ENCODE peak calls at places on chromosome 12, in ten cellular contexts. F is stomach, N is sigmoid colon, Y is HCT116, W is A549, H is uterus, J is adrenal gland, T is body of pancreas, U is breast epithelium, L is spleen. C is an unnamed sample.

GRCh38 chr12:124123432-124124015 is 150.5 kb downstream of the ZNF664 start:
- DNase-seq in F (no peak), N (no peak), Y (no peak), W (no peak), H (no peak), J (no peak), T (no peak), U (no peak), L (no peak), C (no peak)

GRCh38 chr12:29066061-29066588 is 83.0 kb upstream of the FAR2 start:
- DNase-seq in F (no peak), N (peak), Y (peak), W (no peak), H (no peak), J (no peak), T (no peak), U (no peak), L (no peak), C (no peak)

GRCh38 chr12:47990351-47991105 is 13.7 kb downstream of the COL2A1 start:
- DNase-seq in F (no peak), N (peak), Y (no peak), W (no peak), H (no peak), J (no peak), T (no peak), U (peak), L (peak), C (no peak)

GRCh38 chr12:103444983-103445382 is 50.8 kb downstream of the C12orf42 start:
- DNase-seq in F (no peak), N (no peak), Y (no peak), W (no peak), H (no peak), J (no peak), T (no peak), U (no peak), L (no peak), C (no peak)

GRCh38 chr12:2959194-2959507 is at the start of gene TEAD4:
- DNase-seq in F (peak), N (peak), Y (peak), W (peak), H (peak), J (peak), T (peak), U (no peak), L (no peak), C (no peak)

GRCh38 chr12:93025145-93026103 is 96.3 kb upstream of the EEA1 start:
- DNase-seq in F (no peak), N (no peak), Y (peak), W (peak), H (no peak), J (no peak), T (no peak), U (no peak), L (no peak), C (no peak)

GRCh38 chr12:28248555-28249127 is 58.4 kb downstream of the CCDC91 start:
- DNase-seq in F (no peak), N (no peak), Y (no peak), W (no peak), H (no peak), J (no peak), T (no peak), U (no peak), L (no peak), C (no peak)

GRCh38 chr12:99043319-99043914 is 398.3 kb downstream of the APAF1 start:
- DNase-seq in F (peak), N (no peak), Y (peak), W (peak), H (peak), J (peak), T (peak), U (no peak), L (peak), C (peak)

GRCh38 chr12:57795354-57795753 is 12.8 kb downstream of the TSFM start:
- DNase-seq in F (no peak), N (no peak), Y (no peak), W (no peak), H (no peak), J (no peak), T (no peak), U (no peak), L (no peak), C (no peak)

GRCh38 chr12:124452576-124453391 is 114.6 kb downstream of the NCOR2 start:
- DNase-seq in F (no peak), N (no peak), Y (no peak), W (no peak), H (no peak), J (no peak), T (no peak), U (no peak), L (peak), C (no peak)

GRCh38 chr12:9071976-9072375 is 43.7 kb downstream of the A2M start:
- DNase-seq in F (no peak), N (no peak), Y (no peak), W (no peak), H (no peak), J (no peak), T (no peak), U (no peak), L (no peak), C (no peak)

GRCh38 chr12:126891789-126892188 is 1375.2 kb upstream of the TMEM132C start:
- DNase-seq in F (no peak), N (no peak), Y (peak), W (peak), H (no peak), J (no peak), T (no peak), U (no peak), L (no peak), C (no peak)

GRCh38 chr12:26768611-26769603 is 64.1 kb downstream of the ITPR2 start:
- DNase-seq in F (no peak), N (no peak), Y (no peak), W (peak), H (no peak), J (no peak), T (peak), U (no peak), L (no peak), C (no peak)

GRCh38 chr12:100964026-100964425 is 169.4 kb downstream of the ANO4 start:
- DNase-seq in F (no peak), N (no peak), Y (no peak), W (no peak), H (no peak), J (no peak), T (no peak), U (no peak), L (no peak), C (no peak)

GRCh38 chr12:20492251-20492728 is 124.0 kb downstream of the PDE3A start:
- DNase-seq in F (no peak), N (no peak), Y (peak), W (peak), H (no peak), J (no peak), T (no peak), U (no peak), L (no peak), C (no peak)

GRCh38 chr12:9782547-9783382 is 22.1 kb upstream of the CD69 start:
- DNase-seq in F (no peak), N (no peak), Y (no peak), W (no peak), H (no peak), J (no peak), T (no peak), U (no peak), L (no peak), C (no peak)

GRCh38 chr12:25797335-25797863 is 161.1 kb upstream of the RASSF8 start:
- DNase-seq in F (no peak), N (no peak), Y (no peak), W (no peak), H (no peak), J (no peak), T (no peak), U (no peak), L (no peak), C (no peak)

GRCh38 chr12:57397441-57397840 is 33.4 kb downstream of the R3HDM2 start:
- DNase-seq in F (no peak), N (no peak), Y (no peak), W (no peak), H (no peak), J (no peak), T (no peak), U (no peak), L (no peak), C (no peak)

GRCh38 chr12:76206677-76207072 is 122.2 kb upstream of the NAP1L1 start:
- DNase-seq in F (no peak), N (no peak), Y (no peak), W (no peak), H (no peak), J (no peak), T (no peak), U (no peak), L (no peak), C (no peak)

GRCh38 chr12:120971299-120972180 is 6.8 kb upstream of the HNF1A start:
- DNase-seq in F (no peak), N (no peak), Y (peak), W (peak), H (no peak), J (peak), T (no peak), U (no peak), L (no peak), C (no peak)

GRCh38 chr12:62659457-62660295 is 193.1 kb downstream of the MON2 start:
- DNase-seq in F (no peak), N (no peak), Y (no peak), W (no peak), H (no peak), J (no peak), T (no peak), U (no peak), L (no peak), C (no peak)

GRCh38 chr12:86523844-86524243 is 267.7 kb upstream of the MGAT4C start:
- DNase-seq in F (no peak), N (no peak), Y (no peak), W (no peak), H (no peak), J (no peak), T (no peak), U (no peak), L (no peak), C (no peak)

GRCh38 chr12:46516933-46517578 is 144.5 kb upstream of the SLC38A2 start:
- DNase-seq in F (no peak), N (no peak), Y (no peak), W (no peak), H (no peak), J (no peak), T (no peak), U (no peak), L (no peak), C (no peak)

GRCh38 chr12:131862994-131863710 is 31.3 kb upstream of the ULK1 start:
- DNase-seq in F (no peak), N (no peak), Y (no peak), W (peak), H (no peak), J (no peak), T (no peak), U (no peak), L (peak), C (no peak)

GRCh38 chr12:124750787-124751471 is 112.7 kb downstream of the SCARB1 start:
- DNase-seq in F (no peak), N (no peak), Y (no peak), W (peak), H (no peak), J (no peak), T (no peak), U (no peak), L (no peak), C (no peak)

GRCh38 chr12:124397399-124397679 is 102.4 kb downstream of the RFLNA start:
- DNase-seq in F (no peak), N (no peak), Y (no peak), W (no peak), H (no peak), J (peak), T (no peak), U (no peak), L (no peak), C (no peak)

GRCh38 chr12:26704684-26705475 is 128.1 kb downstream of the ITPR2 start:
- DNase-seq in F (no peak), N (no peak), Y (no peak), W (peak), H (no peak), J (peak), T (no peak), U (no peak), L (no peak), C (no peak)

GRCh38 chr12:5083955-5084849 is 40.5 kb downstream of the KCNA5 start:
- DNase-seq in F (no peak), N (no peak), Y (peak), W (peak), H (no peak), J (no peak), T (peak), U (no peak), L (no peak), C (no peak)

DNA sequence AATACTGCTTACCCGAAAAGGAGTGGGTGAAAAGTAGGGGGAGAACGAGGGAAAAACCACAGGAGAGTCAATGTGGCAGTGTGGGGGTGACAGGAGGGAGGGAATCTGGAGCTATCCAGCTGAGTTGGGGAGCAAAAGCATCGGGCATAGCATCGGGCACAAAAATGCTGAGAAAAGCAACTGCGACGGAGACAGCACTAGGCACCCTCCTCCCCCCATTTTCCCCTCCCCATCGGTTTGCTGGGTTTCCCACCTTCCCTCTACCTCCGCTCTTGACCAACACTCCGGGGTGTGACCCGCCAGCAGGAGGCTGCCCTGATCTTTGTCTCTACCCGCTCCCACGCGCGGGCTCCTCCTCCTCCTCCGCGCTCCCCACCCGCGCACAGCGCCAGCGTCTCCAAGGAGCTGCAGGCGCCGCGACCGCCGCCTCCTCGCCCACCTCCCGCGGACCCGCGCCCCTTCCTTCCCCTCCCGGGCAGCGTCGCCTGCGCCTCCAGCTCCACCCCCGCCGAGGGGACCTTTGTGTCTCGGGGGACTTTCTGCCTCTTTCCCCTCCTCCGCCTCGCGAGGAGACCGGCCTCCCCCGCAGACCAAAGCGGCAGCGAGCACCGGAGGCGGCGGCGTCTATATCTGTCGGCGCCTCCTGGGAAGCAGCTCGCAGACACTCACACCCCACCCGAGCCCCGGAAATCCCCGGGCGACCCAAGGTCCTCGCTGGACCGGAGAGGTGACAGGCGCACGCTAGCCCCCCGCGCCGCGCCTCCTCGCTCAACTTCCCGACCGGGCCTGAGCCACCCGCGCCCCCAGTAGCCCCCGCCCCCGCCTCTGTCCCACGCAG is 939 bp downstream of the CDK17 start:
- DNase-seq in F (peak), N (peak), Y (no peak), W (peak), H (peak), J (peak), T (peak), U (peak), L (peak), C (peak)
- TF ChIP-seq POLR2A in F (no peak), N (peak), Y (no peak), W (peak), H (peak), J (peak), T (peak), U (peak), L (peak), C (peak)

GRCh38 chr12:78645956-78646355 is 218.6 kb upstream of the SYT1 start:
- DNase-seq in F (no peak), N (no peak), Y (no peak), W (no peak), H (no peak), J (no peak), T (no peak), U (no peak), L (no peak), C (no peak)

GRCh38 chr12:78636253-78636855 is 228.2 kb upstream of the SYT1 start:
- DNase-seq in F (no peak), N (no peak), Y (no peak), W (no peak), H (no peak), J (no peak), T (no peak), U (no peak), L (no peak), C (no peak)

GRCh38 chr12:78641837-78642423 is 222.6 kb upstream of the SYT1 start:
- DNase-seq in F (no peak), N (no peak), Y (peak), W (peak), H (no peak), J (no peak), T (no peak), U (no peak), L (no peak), C (no peak)
- TF ChIP-seq CTCF in F (no peak), N (no peak), Y (no peak), W (no peak), H (no peak), J (no peak), T (no peak), U (no peak), L (no peak), C (no peak)

GRCh38 chr12:112606611-112607366 is 184.8 kb upstream of the RPH3A start:
- DNase-seq in F (no peak), N (no peak), Y (no peak), W (peak), H (no peak), J (no peak), T (no peak), U (no peak), L (no peak), C (no peak)

GRCh38 chr12:112602150-112602549 is 183.4 kb downstream of the PTPN11 start:
- DNase-seq in F (no peak), N (no peak), Y (no peak), W (no peak), H (no peak), J (no peak), T (no peak), U (no peak), L (no peak), C (no peak)

DNA sequence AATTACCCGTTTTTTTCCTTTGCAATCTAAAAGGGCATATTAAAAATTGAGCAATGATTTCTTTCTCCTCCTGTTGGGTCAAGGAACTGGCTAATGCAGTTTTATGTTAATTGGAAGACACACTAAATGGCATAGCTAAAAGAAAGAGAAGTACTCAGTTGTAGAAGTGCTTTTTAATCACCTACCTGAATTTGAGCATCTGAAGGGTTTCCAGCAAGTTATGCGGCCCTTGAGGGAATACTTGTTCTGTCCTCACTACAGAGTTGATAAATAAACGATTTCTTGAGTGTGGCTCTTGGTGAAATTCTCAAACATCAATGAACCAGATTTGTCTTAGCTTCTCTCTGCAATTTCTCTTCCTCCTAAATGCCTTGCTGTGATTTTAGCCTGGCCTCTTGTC is 184.1 kb upstream of the RPH3A start:
- DNase-seq in F (no peak), N (no peak), Y (no peak), W (no peak), H (no peak), J (no peak), T (no peak), U (no peak), L (no peak), C (no peak)
- TF ChIP-seq POLR2A in F (no peak), N (no peak), Y (no peak), W (no peak), H (no peak), J (no peak), T (no peak), U (no peak), L (no peak), C (no peak)

GRCh38 chr12:49626836-49627235 is 3.5 kb downstream of the PRPF40B start:
- DNase-seq in F (no peak), N (no peak), Y (no peak), W (no peak), H (no peak), J (no peak), T (no peak), U (no peak), L (no peak), C (no peak)

GRCh38 chr12:49623142-49623899 is at the start of gene PRPF40B:
- DNase-seq in F (peak), N (peak), Y (peak), W (peak), H (peak), J (peak), T (peak), U (peak), L (peak), C (peak)

GRCh38 chr12:49627752-49628360 is 4.5 kb downstream of the PRPF40B start:
- DNase-seq in F (no peak), N (no peak), Y (peak), W (no peak), H (no peak), J (no peak), T (no peak), U (no peak), L (no peak), C (no peak)

GRCh38 chr12:49624919-49625577 is 1.7 kb downstream of the PRPF40B start:
- DNase-seq in F (no peak), N (no peak), Y (peak), W (peak), H (no peak), J (no peak), T (no peak), U (no peak), L (no peak), C (no peak)

DNA sequence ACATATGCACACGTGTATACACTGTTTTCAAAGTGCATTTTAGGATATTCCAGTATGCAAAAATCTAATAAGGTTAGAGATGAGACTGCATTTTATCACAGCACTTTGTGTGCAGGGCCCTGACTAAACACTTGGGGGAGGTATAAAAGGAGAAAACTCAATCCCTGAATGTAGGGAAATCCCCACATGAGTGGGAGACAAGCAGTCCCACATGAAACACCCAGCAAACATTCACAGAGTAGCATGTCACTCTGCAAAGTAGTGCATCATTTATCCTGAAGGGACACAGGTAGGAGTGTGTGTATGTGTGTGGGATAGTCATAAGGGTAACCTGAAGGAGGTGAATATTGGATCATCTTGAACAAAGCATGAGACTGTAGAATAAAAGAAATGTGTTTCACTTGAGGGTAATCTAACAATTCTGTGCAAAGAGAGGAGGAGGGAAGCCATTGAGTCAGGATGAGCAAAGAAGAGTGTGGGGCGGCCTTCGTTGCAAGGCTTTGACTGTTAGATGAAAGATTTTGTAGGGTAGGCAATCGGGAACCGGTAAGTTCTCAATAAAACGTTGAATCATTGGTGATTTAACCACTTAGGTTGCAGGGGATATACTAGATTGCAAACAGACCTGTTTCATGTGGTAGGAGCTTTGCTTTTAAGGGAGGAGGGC is 2.9 kb downstream of the PRPF40B start:
- DNase-seq in F (no peak), N (no peak), Y (no peak), W (no peak), H (no peak), J (no peak), T (no peak), U (no peak), L (no peak), C (no peak)
- TF ChIP-seq CTCF in F (no peak), N (no peak), Y (no peak), W (no peak), H (no peak), J (no peak), T (no peak), U (no peak), L (no peak), C (no peak)

DNA sequence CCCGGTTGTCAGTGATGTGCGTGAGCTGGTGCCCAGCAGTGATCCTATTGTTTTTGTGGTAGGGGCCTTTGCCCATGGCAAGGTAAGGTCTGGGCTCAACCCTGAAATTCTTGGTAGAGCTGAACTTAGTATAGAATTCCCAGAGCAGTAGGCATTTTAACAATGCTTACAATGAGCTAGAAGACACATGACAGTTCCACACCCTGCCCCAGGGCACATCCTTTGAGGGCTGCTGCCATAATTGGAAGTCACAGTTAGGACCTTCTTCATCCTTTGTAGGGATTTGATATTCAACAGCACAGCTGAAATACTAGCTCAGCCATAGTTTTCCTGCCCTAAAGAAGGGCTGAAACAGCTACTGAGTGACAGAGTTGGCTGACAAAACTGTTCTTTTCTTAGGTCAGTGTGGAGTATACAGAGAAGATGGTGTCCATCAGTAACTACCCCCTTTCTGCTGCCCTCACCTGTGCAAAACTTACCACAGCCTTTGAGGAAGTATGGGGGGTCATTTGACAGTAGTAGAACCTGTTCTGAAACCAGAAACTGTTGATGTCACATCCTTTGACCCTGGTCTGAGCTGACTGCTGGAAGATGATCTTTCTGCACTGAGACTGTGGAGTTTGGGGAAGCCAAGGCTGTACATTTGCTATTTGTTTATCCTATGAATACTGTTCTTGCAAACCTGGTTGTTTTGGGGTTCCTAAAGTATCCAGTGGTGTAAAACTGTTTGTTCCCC is 4.8 kb downstream of the EMG1 start:
- DNase-seq in F (no peak), N (peak), Y (no peak), W (no peak), H (no peak), J (no peak), T (no peak), U (no peak), L (no peak), C (no peak)
- TF ChIP-seq POLR2A in F (no peak), N (no peak), Y (no peak), W (no peak), H (no peak), J (no peak), T (no peak), U (no peak), L (no peak), C (no peak)